ENCODE peak calls at places on chromosomes 12 and 14, in five cellular contexts. One of them, this sample, is unnamed.

GRCh38 chr14:95953111-95953724 is 76.6 kb downstream of the TUNAR start:
- DNase-seq in HepG2: no peak
- DNase-seq in SK-N-SH: no peak
- DNase-seq in K562: no peak
- DNase-seq in GM12878: no peak
- DNase-seq in this sample: no peak

GRCh38 chr12:98847242-98847641 is 202.2 kb downstream of the APAF1 start:
- DNase-seq in HepG2: no peak
- DNase-seq in SK-N-SH: no peak
- DNase-seq in K562: no peak
- DNase-seq in GM12878: no peak
- DNase-seq in this sample: no peak

GRCh38 chr12:53048033-53048779 is 1.7 kb upstream of the TNS2 start:
- DNase-seq in K562: peak; percentile 8
- DNase-seq in GM12878: no peak
- DNase-seq in HepG2: peak; percentile 68
- DNase-seq in SK-N-SH: peak; percentile 76
- DNase-seq in this sample: no peak

GRCh38 chr14:103104654-103105511 is 10.4 kb downstream of the EXOC3L4 start:
- DNase-seq in K562: peak; percentile 71
- DNase-seq in GM12878: no peak
- DNase-seq in HepG2: no peak
- DNase-seq in SK-N-SH: peak; percentile 91
- DNase-seq in this sample: no peak

GRCh38 chr14:59407246-59407615 is 57.9 kb downstream of the GPR135 start:
- DNase-seq in SK-N-SH: no peak
- DNase-seq in GM12878: no peak
- DNase-seq in K562: no peak
- DNase-seq in HepG2: peak; percentile 26
- DNase-seq in this sample: no peak

GRCh38 chr12:62917939-62918338 is 17.0 kb downstream of the PPM1H start:
- DNase-seq in SK-N-SH: no peak
- DNase-seq in HepG2: no peak
- DNase-seq in K562: no peak
- DNase-seq in GM12878: no peak
- DNase-seq in this sample: no peak

GRCh38 chr14:64755661-64756265 is 51.5 kb downstream of the PLEKHG3 start:
- DNase-seq in SK-N-SH: no peak
- DNase-seq in GM12878: no peak
- DNase-seq in K562: no peak
- DNase-seq in HepG2: no peak
- DNase-seq in this sample: no peak

GRCh38 chr12:41531147-41531829 is 343.2 kb downstream of the PDZRN4 start:
- DNase-seq in SK-N-SH: no peak
- DNase-seq in GM12878: no peak
- DNase-seq in K562: no peak
- DNase-seq in HepG2: no peak
- DNase-seq in this sample: no peak

GRCh38 chr12:84585996-84586395 is 326.6 kb downstream of the SLC6A15 start:
- DNase-seq in SK-N-SH: no peak
- DNase-seq in K562: no peak
- DNase-seq in HepG2: no peak
- DNase-seq in GM12878: no peak
- DNase-seq in this sample: no peak

GRCh38 chr14:100223332-100224171 is 15.4 kb upstream of the YY1 start:
- DNase-seq in SK-N-SH: no peak
- DNase-seq in K562: no peak
- DNase-seq in GM12878: no peak
- DNase-seq in HepG2: peak; percentile 84
- DNase-seq in this sample: no peak

GRCh38 chr12:3342051-3342450 is 149.0 kb upstream of the PRMT8 start:
- DNase-seq in K562: peak; percentile 25
- DNase-seq in SK-N-SH: peak; percentile 82
- DNase-seq in GM12878: no peak
- DNase-seq in HepG2: no peak
- DNase-seq in this sample: no peak

GRCh38 chr14:104130974-104131651 is 7.3 kb upstream of the KIF26A start:
- DNase-seq in HepG2: peak; percentile 23
- DNase-seq in SK-N-SH: peak; percentile 87
- DNase-seq in K562: no peak
- DNase-seq in GM12878: no peak
- DNase-seq in this sample: no peak

GRCh38 chr12:69936214-69936731 is 111.2 kb downstream of the MYRFL start:
- DNase-seq in K562: no peak
- DNase-seq in SK-N-SH: peak; percentile 18
- DNase-seq in GM12878: no peak
- DNase-seq in HepG2: no peak
- DNase-seq in this sample: no peak

GRCh38 chr14:52467515-52468266 is 84.6 kb downstream of the TXNDC16 start:
- DNase-seq in SK-N-SH: no peak
- DNase-seq in K562: no peak
- DNase-seq in HepG2: no peak
- DNase-seq in GM12878: no peak
- DNase-seq in this sample: no peak

GRCh38 chr12:123973552-123974341 is 732 bp downstream of the ZNF664 start:
- DNase-seq in SK-N-SH: peak; percentile 70
- DNase-seq in HepG2: peak; percentile 21
- DNase-seq in GM12878: no peak
- DNase-seq in K562: no peak
- DNase-seq in this sample: no peak

GRCh38 chr14:94640721-94641631 is 28.8 kb downstream of the SERPINA3 start:
- DNase-seq in HepG2: no peak
- DNase-seq in SK-N-SH: no peak
- DNase-seq in GM12878: no peak
- DNase-seq in K562: peak; percentile 7
- DNase-seq in this sample: peak; percentile 15

DNA sequence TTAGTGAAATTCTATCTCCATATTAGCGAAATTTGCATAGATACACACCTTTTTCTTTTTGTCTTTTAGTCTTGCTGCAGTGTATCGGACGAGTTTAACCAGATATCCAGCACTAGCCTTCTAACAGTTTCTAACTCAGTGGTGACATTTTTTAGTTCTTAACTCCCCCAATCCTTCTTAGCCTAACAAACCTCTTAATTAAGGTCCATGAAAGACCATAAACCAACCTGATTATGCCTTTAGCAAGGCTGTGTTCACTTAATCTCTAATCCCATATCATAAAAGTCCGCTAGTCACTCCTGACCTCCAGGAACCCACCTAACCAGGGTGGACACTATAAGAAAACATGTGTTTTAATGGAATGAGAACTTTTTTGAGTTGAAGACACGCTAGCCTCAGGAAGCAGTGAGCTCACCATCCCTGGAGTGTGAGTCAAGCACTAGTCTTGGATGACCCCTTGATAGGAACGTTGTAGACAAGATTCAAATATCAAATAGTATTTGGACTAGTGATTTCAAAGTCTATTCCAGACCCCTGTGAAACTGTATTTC is 9.4 kb downstream of the CDKN1B start:
- DNase-seq in SK-N-SH: peak; percentile 26
- DNase-seq in HepG2: no peak
- DNase-seq in GM12878: no peak
- DNase-seq in K562: no peak
- DNase-seq in this sample: no peak
- TF ChIP-seq ZBTB33 in SK-N-SH: no peak
- TF ChIP-seq ZBTB33 in HepG2: no peak
- TF ChIP-seq ZBTB33 in GM12878: no peak
- TF ChIP-seq ZBTB33 in K562: no peak
- TF ChIP-seq ZBTB33 in this sample: no peak

GRCh38 chr12:15152456-15152855 is 68.8 kb downstream of the RERG start:
- DNase-seq in K562: no peak
- DNase-seq in SK-N-SH: no peak
- DNase-seq in GM12878: no peak
- DNase-seq in HepG2: no peak
- DNase-seq in this sample: no peak
- TF ChIP-seq REST in K562: no peak
- TF ChIP-seq REST in SK-N-SH: no peak
- TF ChIP-seq REST in GM12878: no peak
- TF ChIP-seq REST in HepG2: no peak
- TF ChIP-seq REST in this sample: no peak

GRCh38 chr12:122934722-122935121 is 31.5 kb downstream of the ABCB9 start:
- DNase-seq in SK-N-SH: no peak
- DNase-seq in GM12878: peak; percentile 45
- DNase-seq in HepG2: no peak
- DNase-seq in K562: no peak
- DNase-seq in this sample: no peak

GRCh38 chr12:122932207-122932606 is 34.1 kb downstream of the ABCB9 start:
- DNase-seq in GM12878: no peak
- DNase-seq in SK-N-SH: no peak
- DNase-seq in HepG2: no peak
- DNase-seq in K562: no peak
- DNase-seq in this sample: no peak

GRCh38 chr12:122928033-122928890 is 32.3 kb upstream of the VPS37B start:
- DNase-seq in K562: no peak
- DNase-seq in HepG2: no peak
- DNase-seq in GM12878: no peak
- DNase-seq in SK-N-SH: no peak
- DNase-seq in this sample: no peak

GRCh38 chr12:122929812-122930211 is 33.9 kb upstream of the VPS37B start:
- DNase-seq in HepG2: no peak
- DNase-seq in GM12878: no peak
- DNase-seq in K562: no peak
- DNase-seq in SK-N-SH: no peak
- DNase-seq in this sample: no peak

GRCh38 chr12:122928891-122929538 is 33.1 kb upstream of the VPS37B start:
- DNase-seq in K562: no peak
- DNase-seq in SK-N-SH: no peak
- DNase-seq in GM12878: no peak
- DNase-seq in HepG2: no peak
- DNase-seq in this sample: no peak
- TF ChIP-seq ZBTB33 in K562: no peak
- TF ChIP-seq ZBTB33 in SK-N-SH: no peak
- TF ChIP-seq ZBTB33 in GM12878: no peak
- TF ChIP-seq ZBTB33 in HepG2: no peak
- TF ChIP-seq ZBTB33 in this sample: no peak

GRCh38 chr14:33765251-33765650 is 185.6 kb downstream of the EGLN3 start:
- DNase-seq in HepG2: no peak
- DNase-seq in SK-N-SH: peak; percentile 75
- DNase-seq in GM12878: no peak
- DNase-seq in K562: peak; percentile 6
- DNase-seq in this sample: no peak
- TF ChIP-seq REST in HepG2: no peak
- TF ChIP-seq REST in SK-N-SH: no peak
- TF ChIP-seq REST in GM12878: no peak
- TF ChIP-seq REST in K562: no peak
- TF ChIP-seq REST in this sample: no peak